ENCODE peak calls at places on chromosomes 12 and 14, in seven cellular contexts. One of them, this sample, is unnamed.

GRCh38 chr14:67480011-67480410 is 8.5 kb downstream of the TMEM229B start:
- DNase-seq in iPS DF 6.9: no peak
- DNase-seq in aorta: no peak
- DNase-seq in GM20000: no peak
- DNase-seq in lung: no peak
- DNase-seq in left ventricle myocardium superior: no peak
- DNase-seq in iris pigment epithelial cell: no peak
- DNase-seq in this sample: no peak

GRCh38 chr12:130952106-130952505 is 1.6 kb upstream of the ADGRD1 start:
- DNase-seq in iPS DF 6.9: no peak
- DNase-seq in aorta: no peak
- DNase-seq in GM20000: no peak
- DNase-seq in lung: no peak
- DNase-seq in left ventricle myocardium superior: no peak
- DNase-seq in iris pigment epithelial cell: no peak
- DNase-seq in this sample: no peak

GRCh38 chr12:68578765-68579164 is 31.9 kb upstream of the RAP1B start:
- DNase-seq in iPS DF 6.9: no peak
- DNase-seq in aorta: no peak
- DNase-seq in GM20000: no peak
- DNase-seq in lung: no peak
- DNase-seq in left ventricle myocardium superior: no peak
- DNase-seq in iris pigment epithelial cell: no peak
- DNase-seq in this sample: no peak

GRCh38 chr12:100077367-100077766 is 65.3 kb downstream of the BLTP3B start:
- DNase-seq in iPS DF 6.9: no peak
- DNase-seq in aorta: no peak
- DNase-seq in GM20000: no peak
- DNase-seq in lung: no peak
- DNase-seq in left ventricle myocardium superior: no peak
- DNase-seq in iris pigment epithelial cell: peak; percentile 8
- DNase-seq in this sample: no peak

GRCh38 chr14:105281354-105282097 is 19.3 kb downstream of the BRF1 start:
- DNase-seq in iPS DF 6.9: peak; percentile 50
- DNase-seq in aorta: no peak
- DNase-seq in GM20000: peak; percentile 74
- DNase-seq in lung: no peak
- DNase-seq in left ventricle myocardium superior: no peak
- DNase-seq in iris pigment epithelial cell: peak; percentile 67
- DNase-seq in this sample: no peak

GRCh38 chr12:113333877-113334785 is 778 bp downstream of the SLC8B1 start:
- DNase-seq in iPS DF 6.9: no peak
- DNase-seq in aorta: no peak
- DNase-seq in GM20000: no peak
- DNase-seq in lung: peak; percentile 43
- DNase-seq in left ventricle myocardium superior: peak; percentile 47
- DNase-seq in iris pigment epithelial cell: no peak
- DNase-seq in this sample: no peak

GRCh38 chr14:66746316-66747006 is 238.5 kb downstream of the GPHN start:
- DNase-seq in iPS DF 6.9: peak; percentile 9
- DNase-seq in aorta: no peak
- DNase-seq in GM20000: no peak
- DNase-seq in lung: no peak
- DNase-seq in left ventricle myocardium superior: no peak
- DNase-seq in iris pigment epithelial cell: peak; percentile 74
- DNase-seq in this sample: peak; percentile 0

GRCh38 chr14:92105845-92106094 is 612 bp downstream of the ATXN3 start:
- DNase-seq in iPS DF 6.9: no peak
- DNase-seq in aorta: peak; percentile 79
- DNase-seq in GM20000: no peak
- DNase-seq in lung: peak; percentile 51
- DNase-seq in left ventricle myocardium superior: peak; percentile 78
- DNase-seq in iris pigment epithelial cell: no peak
- DNase-seq in this sample: no peak

GRCh38 chr14:93132472-93133065 is 16.8 kb upstream of the ITPK1 start:
- DNase-seq in iPS DF 6.9: no peak
- DNase-seq in aorta: no peak
- DNase-seq in GM20000: peak; percentile 59
- DNase-seq in lung: no peak
- DNase-seq in left ventricle myocardium superior: no peak
- DNase-seq in iris pigment epithelial cell: peak; percentile 56
- DNase-seq in this sample: peak; percentile 9

GRCh38 chr12:108110844-108111243 is 18.2 kb upstream of the WSCD2 start:
- DNase-seq in iPS DF 6.9: no peak
- DNase-seq in aorta: no peak
- DNase-seq in GM20000: no peak
- DNase-seq in lung: no peak
- DNase-seq in left ventricle myocardium superior: no peak
- DNase-seq in iris pigment epithelial cell: no peak
- DNase-seq in this sample: no peak

GRCh38 chr12:127431177-127431576 is 835.8 kb upstream of the TMEM132C start:
- DNase-seq in iPS DF 6.9: no peak
- DNase-seq in aorta: no peak
- DNase-seq in GM20000: no peak
- DNase-seq in lung: no peak
- DNase-seq in left ventricle myocardium superior: no peak
- DNase-seq in iris pigment epithelial cell: no peak
- DNase-seq in this sample: no peak

GRCh38 chr14:100677925-100678765 is 48.5 kb upstream of the DLK1 start:
- DNase-seq in iPS DF 6.9: no peak
- DNase-seq in aorta: no peak
- DNase-seq in GM20000: no peak
- DNase-seq in lung: no peak
- DNase-seq in left ventricle myocardium superior: peak; percentile 92
- DNase-seq in iris pigment epithelial cell: peak; percentile 76
- DNase-seq in this sample: no peak

GRCh38 chr14:100662850-100663527 is 63.7 kb upstream of the DLK1 start:
- DNase-seq in iPS DF 6.9: no peak
- DNase-seq in aorta: peak; percentile 87
- DNase-seq in GM20000: peak; percentile 82
- DNase-seq in lung: peak; percentile 70
- DNase-seq in left ventricle myocardium superior: peak; percentile 78
- DNase-seq in iris pigment epithelial cell: peak; percentile 50
- DNase-seq in this sample: peak; percentile 26

GRCh38 chr14:104356738-104357688 is 218.6 kb downstream of the KIF26A start:
- DNase-seq in iPS DF 6.9: no peak
- DNase-seq in aorta: no peak
- DNase-seq in GM20000: no peak
- DNase-seq in lung: no peak
- DNase-seq in left ventricle myocardium superior: peak; percentile 13
- DNase-seq in iris pigment epithelial cell: no peak
- DNase-seq in this sample: no peak

GRCh38 chr12:89951694-89952060 is 243.0 kb upstream of the ATP2B1 start:
- DNase-seq in iPS DF 6.9: no peak
- DNase-seq in aorta: no peak
- DNase-seq in GM20000: no peak
- DNase-seq in lung: no peak
- DNase-seq in left ventricle myocardium superior: no peak
- DNase-seq in iris pigment epithelial cell: no peak
- DNase-seq in this sample: no peak

GRCh38 chr12:93306636-93307035 is 71.1 kb upstream of the NUDT4 start:
- DNase-seq in iPS DF 6.9: no peak
- DNase-seq in aorta: no peak
- DNase-seq in GM20000: no peak
- DNase-seq in lung: no peak
- DNase-seq in left ventricle myocardium superior: no peak
- DNase-seq in iris pigment epithelial cell: no peak
- DNase-seq in this sample: no peak

GRCh38 chr12:26512213-26512612 is 316.8 kb downstream of the SSPN start:
- DNase-seq in iPS DF 6.9: no peak
- DNase-seq in aorta: no peak
- DNase-seq in GM20000: no peak
- DNase-seq in lung: no peak
- DNase-seq in left ventricle myocardium superior: no peak
- DNase-seq in iris pigment epithelial cell: no peak
- DNase-seq in this sample: no peak

GRCh38 chr12:132186857-132187620 is 42.8 kb downstream of the NOC4L start:
- DNase-seq in iPS DF 6.9: no peak
- DNase-seq in aorta: no peak
- DNase-seq in GM20000: no peak
- DNase-seq in lung: no peak
- DNase-seq in left ventricle myocardium superior: no peak
- DNase-seq in iris pigment epithelial cell: no peak
- DNase-seq in this sample: no peak

GRCh38 chr12:122403831-122404230 is 18.6 kb downstream of the CLIP1 start:
- DNase-seq in iPS DF 6.9: no peak
- DNase-seq in aorta: no peak
- DNase-seq in GM20000: no peak
- DNase-seq in lung: no peak
- DNase-seq in left ventricle myocardium superior: no peak
- DNase-seq in iris pigment epithelial cell: no peak
- DNase-seq in this sample: no peak

GRCh38 chr12:33439587-33440011 is at the start of gene SYT10:
- DNase-seq in iPS DF 6.9: no peak
- DNase-seq in aorta: peak; percentile 63
- DNase-seq in GM20000: peak; percentile 14
- DNase-seq in lung: no peak
- DNase-seq in left ventricle myocardium superior: peak; percentile 23
- DNase-seq in iris pigment epithelial cell: no peak
- DNase-seq in this sample: peak; percentile 11

GRCh38 chr12:111585619-111586135 is 13.4 kb downstream of the ATXN2 start:
- DNase-seq in iPS DF 6.9: no peak
- DNase-seq in aorta: peak; percentile 52
- DNase-seq in GM20000: no peak
- DNase-seq in lung: no peak
- DNase-seq in left ventricle myocardium superior: no peak
- DNase-seq in iris pigment epithelial cell: no peak
- DNase-seq in this sample: no peak

GRCh38 chr14:38723954-38724353 is 379.1 kb downstream of the SEC23A start:
- DNase-seq in iPS DF 6.9: no peak
- DNase-seq in aorta: no peak
- DNase-seq in GM20000: no peak
- DNase-seq in lung: no peak
- DNase-seq in left ventricle myocardium superior: no peak
- DNase-seq in iris pigment epithelial cell: no peak
- DNase-seq in this sample: no peak

GRCh38 chr12:81573228-81573627 is 185.9 kb downstream of the PPFIA2 start:
- DNase-seq in iPS DF 6.9: no peak
- DNase-seq in aorta: no peak
- DNase-seq in GM20000: no peak
- DNase-seq in lung: no peak
- DNase-seq in left ventricle myocardium superior: no peak
- DNase-seq in iris pigment epithelial cell: peak; percentile 45
- DNase-seq in this sample: no peak

GRCh38 chr14:92511472-92512247 is 1.9 kb upstream of the RIN3 start:
- DNase-seq in iPS DF 6.9: no peak
- DNase-seq in aorta: peak; percentile 76
- DNase-seq in GM20000: no peak
- DNase-seq in lung: peak; percentile 35
- DNase-seq in left ventricle myocardium superior: no peak
- DNase-seq in iris pigment epithelial cell: peak; percentile 91
- DNase-seq in this sample: no peak